ENCODE peak calls at places on chromosomes 5 and 9, in eight cellular contexts. O is activated CD4-positive, alpha-beta T cell treated with anti-CD3 and anti-CD28 coated beads, Interleukin-2, amount 10 ng/mL, durations not matched to agents 7 days and 5 days; X is Calu3; N is activated effector memory CD4-positive, alpha-beta T cell treated with Interleukin-2 at 50 U/mL for 16 hours; H is retina; S is AG04450; L is activated T-cell treated with anti-CD3 and anti-CD28 coated beads for 1 hour; V is dorsolateral prefrontal cortex. K is an unnamed sample.

GRCh38 chr5:135133698-135134515 is 99.9 kb upstream of the PITX1 start:
- DNase-seq in O (no peak), X (peak; percentile 80), N (no peak), H (no peak), S (no peak), L (no peak), V (no peak), K (no peak)

GRCh38 chr9:129284607-129285291 is 106.7 kb upstream of the IER5L start:
- DNase-seq in O (no peak), X (no peak), N (no peak), H (no peak), S (no peak), L (no peak), V (no peak), K (no peak)

GRCh38 chr5:173697931-173698579 is 81.6 kb upstream of the BOD1 start:
- DNase-seq in O (no peak), X (no peak), N (no peak), H (no peak), S (no peak), L (no peak), V (no peak), K (no peak)

GRCh38 chr5:66814146-66814991 is 218.2 kb downstream of the MAST4 start:
- DNase-seq in O (peak; percentile 67), X (peak; percentile 54), N (no peak), H (peak; percentile 36), S (no peak), L (peak; percentile 19), V (no peak), K (no peak)

GRCh38 chr5:109690456-109691247 is 925 bp downstream of the MAN2A1 start:
- DNase-seq in O (peak; percentile 51), X (peak; percentile 67), N (peak; percentile 33), H (peak; percentile 88), S (peak; percentile 52), L (peak; percentile 31), V (peak; percentile 58), K (peak; percentile 57)

GRCh38 chr9:127846451-127847154 is 7.9 kb downstream of the ENG start:
- DNase-seq in O (no peak), X (no peak), N (no peak), H (no peak), S (no peak), L (no peak), V (no peak), K (no peak)

GRCh38 chr9:1273859-1274258 is 223.7 kb downstream of the DMRT2 start:
- DNase-seq in O (no peak), X (no peak), N (no peak), H (no peak), S (no peak), L (no peak), V (no peak), K (no peak)

GRCh38 chr9:7799234-7799933 is at the start of gene DMAC1:
- DNase-seq in O (peak; percentile 79), X (peak; percentile 70), N (peak; percentile 66), H (peak; percentile 85), S (peak; percentile 53), L (peak; percentile 60), V (peak; percentile 56), K (peak; percentile 67)

GRCh38 chr9:7169717-7170348 is 412.1 kb downstream of the KDM4C start:
- DNase-seq in O (no peak), X (no peak), N (no peak), H (no peak), S (no peak), L (no peak), V (no peak), K (no peak)

GRCh38 chr5:88672644-88673493 is 210.1 kb downstream of the MEF2C start:
- DNase-seq in O (no peak), X (no peak), N (no peak), H (peak; percentile 88), S (no peak), L (no peak), V (peak; percentile 55), K (no peak)

GRCh38 chr9:120864719-120865118 is 12.3 kb downstream of the PHF19 start:
- DNase-seq in O (no peak), X (no peak), N (no peak), H (no peak), S (no peak), L (no peak), V (no peak), K (no peak)

GRCh38 chr5:40409600-40409999 is 270.1 kb upstream of the PTGER4 start:
- DNase-seq in O (peak; percentile 54), X (no peak), N (no peak), H (no peak), S (no peak), L (no peak), V (no peak), K (no peak)

GRCh38 chr9:114002986-114003740 is 74.9 kb downstream of the AMBP start:
- DNase-seq in O (no peak), X (no peak), N (no peak), H (no peak), S (no peak), L (no peak), V (no peak), K (no peak)

GRCh38 chr9:10562581-10563343 is 50.0 kb downstream of the PTPRD start:
- DNase-seq in O (no peak), X (no peak), N (no peak), H (no peak), S (no peak), L (no peak), V (no peak), K (no peak)